ENCODE peak calls at places on chromosome 9, in six cellular contexts. K is caudate nucleus, A is HFF-Myc, C is nucleus accumbens, Y is A172, H is DMS 273 treated with DMSO at 0.1 percent for 48 hours. E is an unnamed sample.

GRCh38 chr9:105713939-105714331 is 19.6 kb downstream of the TMEM38B start:
- DNase-seq in K (no peak), A (no peak), C (no peak), Y (no peak), H (no peak), E (no peak)

GRCh38 chr9:13904311-13904710 is 409.6 kb downstream of the NFIB start:
- DNase-seq in K (no peak), A (no peak), C (no peak), Y (no peak), H (no peak), E (no peak)

GRCh38 chr9:253539-253938 is 38.9 kb downstream of the DOCK8 start:
- DNase-seq in K (no peak), A (no peak), C (no peak), Y (no peak), H (no peak), E (no peak)

GRCh38 chr9:127154390-127155191 is 32.2 kb upstream of the ANGPTL2 start:
- DNase-seq in K (no peak), A (no peak), C (peak), Y (peak), H (no peak), E (no peak)

GRCh38 chr9:130756037-130756436 is 62.5 kb downstream of the EXOSC2 start:
- DNase-seq in K (no peak), A (no peak), C (no peak), Y (no peak), H (no peak), E (no peak)

GRCh38 chr9:35649431-35650340 is 1.0 kb downstream of the SIT1 start:
- DNase-seq in K (no peak), A (no peak), C (no peak), Y (no peak), H (no peak), E (no peak)

GRCh38 chr9:134283692-134284265 is 42.5 kb upstream of the RXRA start:
- DNase-seq in K (no peak), A (no peak), C (no peak), Y (no peak), H (no peak), E (no peak)

GRCh38 chr9:33742519-33742918 is 52.8 kb upstream of the PRSS3 start:
- DNase-seq in K (no peak), A (no peak), C (no peak), Y (no peak), H (no peak), E (no peak)

GRCh38 chr9:79193001-79193400 is 378.8 kb upstream of the TLE4 start:
- DNase-seq in K (no peak), A (no peak), C (no peak), Y (peak), H (no peak), E (no peak)

GRCh38 chr9:134223091-134223490 is 58.7 kb upstream of the RNU6ATAC start:
- DNase-seq in K (no peak), A (no peak), C (no peak), Y (no peak), H (no peak), E (no peak)

GRCh38 chr9:70506159-70506558 is 91.7 kb upstream of the KLF9 start:
- DNase-seq in K (no peak), A (no peak), C (no peak), Y (no peak), H (no peak), E (no peak)

GRCh38 chr9:134036130-134036529 is 10.8 kb downstream of the BRD3OS start:
- DNase-seq in K (no peak), A (no peak), C (no peak), Y (no peak), H (no peak), E (no peak)

GRCh38 chr9:105089874-105090273 is 154.6 kb upstream of the SLC44A1 start:
- DNase-seq in K (no peak), A (no peak), C (no peak), Y (no peak), H (no peak), E (no peak)

GRCh38 chr9:133734600-133735414 is 3.3 kb downstream of the SARDH start:
- DNase-seq in K (no peak), A (no peak), C (no peak), Y (no peak), H (no peak), E (no peak)

GRCh38 chr9:35518212-35518917 is 28.5 kb downstream of the RUSC2 start:
- DNase-seq in K (no peak), A (peak), C (no peak), Y (peak), H (no peak), E (peak)

GRCh38 chr9:22158983-22159382 is 149.9 kb upstream of the CDKN2B start:
- DNase-seq in K (no peak), A (no peak), C (no peak), Y (no peak), H (no peak), E (no peak)

GRCh38 chr9:87564111-87564510 is 66.4 kb downstream of the DAPK1 start:
- DNase-seq in K (no peak), A (no peak), C (no peak), Y (peak), H (no peak), E (no peak)

GRCh38 chr9:128625391-128626145 is 31.1 kb downstream of the DYNC2I2 start:
- DNase-seq in K (no peak), A (no peak), C (no peak), Y (no peak), H (no peak), E (no peak)

GRCh38 chr9:35951736-35952135 is 6.2 kb downstream of the OR2S2 start:
- DNase-seq in K (no peak), A (no peak), C (no peak), Y (peak), H (no peak), E (no peak)

GRCh38 chr9:32426278-32426939 is 42.0 kb downstream of the ACO1 start:
- DNase-seq in K (no peak), A (peak), C (no peak), Y (peak), H (no peak), E (no peak)

GRCh38 chr9:136864996-136865767 is 926 bp downstream of the EDF1 start:
- DNase-seq in K (no peak), A (no peak), C (no peak), Y (no peak), H (no peak), E (no peak)

GRCh38 chr9:3963266-3964019 is 336.4 kb downstream of the GLIS3 start:
- DNase-seq in K (no peak), A (peak), C (no peak), Y (peak), H (peak), E (no peak)

E was measured in breast epithelium.